ENCODE peak calls at places on chromosomes 12 and 14, in six cellular contexts. A is GM23338, M is sigmoid colon, S is upper lobe of left lung, J is prostate gland, D is HL-60. E is an unnamed sample.

GRCh38 chr12:62834971-62835547 is 99.9 kb downstream of the PPM1H start:
- DNase-seq in S (no peak), M (no peak), A (no peak), J (no peak), D (no peak), E (no peak)

GRCh38 chr14:68466491-68466977 is 326.3 kb downstream of the ZFP36L1 start:
- DNase-seq in J (no peak), A (no peak), D (no peak), S (no peak), M (no peak), E (no peak)

GRCh38 chr14:61264022-61264571 is 17.0 kb downstream of the TMEM30B start:
- DNase-seq in M (no peak), J (no peak), S (no peak), A (no peak), D (no peak), E (no peak)

GRCh38 chr12:93466625-93467350 is 526 bp upstream of the MRPL42 start:
- DNase-seq in M (no peak), S (no peak), J (no peak), D (no peak), A (no peak), E (no peak)

GRCh38 chr12:54370218-54370730 is 6.0 kb upstream of the GPR84 start:
- DNase-seq in M (peak), D (peak), A (peak), S (peak), J (peak), E (peak)

GRCh38 chr12:111685322-111685810 is 390 bp downstream of the BRAP start:
- DNase-seq in S (peak), D (peak), J (no peak), A (no peak), M (no peak), E (no peak)

GRCh38 chr14:77763978-77764377 is 3.0 kb upstream of the SNW1 start:
- DNase-seq in D (no peak), A (no peak), S (no peak), J (no peak), M (no peak), E (no peak)

GRCh38 chr14:92456215-92457017 is 57.2 kb upstream of the RIN3 start:
- DNase-seq in D (peak), S (peak), A (peak), J (peak), M (peak), E (no peak)

GRCh38 chr12:113475451-113476085 is 3.9 kb upstream of the LHX5 start:
- DNase-seq in M (no peak), J (no peak), S (no peak), D (no peak), A (peak), E (no peak)

GRCh38 chr14:72545411-72546311 is 348.2 kb downstream of the DPF3 start:
- DNase-seq in J (no peak), D (no peak), A (no peak), S (no peak), M (no peak), E (no peak)

GRCh38 chr14:24088095-24088494 is 6.0 kb upstream of the PCK2 start:
- DNase-seq in A (no peak), J (no peak), D (no peak), M (no peak), S (no peak), E (no peak)

DNA sequence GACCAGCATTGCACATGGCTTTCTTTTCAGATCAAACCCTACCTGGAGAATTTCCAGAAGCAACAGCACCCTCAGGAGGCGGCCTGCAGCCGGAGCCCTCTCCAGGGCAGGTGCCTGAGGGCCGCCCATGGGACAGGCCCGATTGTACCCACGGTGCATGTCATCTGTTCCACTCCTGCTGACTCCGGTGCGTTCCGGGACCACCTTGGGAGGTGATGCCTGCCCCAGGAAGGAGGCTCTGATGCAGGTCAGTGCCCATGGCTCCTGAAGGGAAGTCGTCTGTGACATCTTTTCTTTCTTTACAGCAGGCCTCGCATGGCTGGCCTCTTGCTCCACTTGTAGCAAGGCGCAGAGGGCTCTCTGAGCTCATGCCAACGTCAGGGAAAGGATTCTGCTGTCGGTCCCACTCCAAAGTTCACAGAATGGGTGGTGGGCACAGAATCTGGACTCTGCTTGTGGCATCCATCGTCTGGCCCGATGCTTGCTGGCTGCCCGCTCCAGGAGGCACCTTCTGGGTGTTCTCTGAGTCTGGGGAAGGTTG is 160.7 kb upstream of the RTL1 start:
- DNase-seq in M (peak), J (no peak), S (no peak), A (no peak), D (no peak), E (no peak)
- TF ChIP-seq CTCF in M (no peak), J (no peak), S (no peak), A (no peak), D (no peak), E (no peak)

DNA sequence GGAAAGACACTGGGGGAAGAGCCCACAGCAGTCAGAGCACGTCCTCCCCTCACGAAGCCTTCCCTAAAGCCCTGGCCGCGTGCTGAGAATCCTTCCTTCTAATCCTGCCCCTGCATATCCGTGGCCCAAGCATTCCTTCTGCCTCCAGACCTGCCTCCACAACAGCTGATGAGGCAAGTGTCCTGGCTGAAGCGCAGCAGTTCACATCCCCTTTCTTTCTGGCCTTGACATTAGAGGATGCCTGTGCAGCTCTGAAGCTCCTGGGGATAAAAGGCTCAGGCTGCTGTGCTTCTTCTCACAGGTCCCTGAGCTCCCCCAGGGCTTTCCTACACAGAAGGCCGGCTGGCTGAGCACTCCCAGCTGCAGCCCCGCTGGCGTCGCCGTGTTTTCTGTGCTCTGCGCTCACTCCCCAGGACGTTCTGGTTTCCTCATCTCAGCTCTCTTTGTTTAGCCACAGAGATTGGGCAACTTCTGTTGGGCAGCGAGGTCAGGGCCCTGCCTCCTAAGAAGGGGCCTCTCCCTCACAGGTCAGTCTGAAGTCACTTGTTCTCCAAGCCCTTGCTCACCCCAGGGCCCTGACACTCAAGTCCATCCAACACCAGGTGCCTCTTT is 45.8 kb downstream of the NINJ2 start:
- DNase-seq in D (peak), S (peak), J (no peak), M (peak), A (no peak), E (no peak)
- H3K27ac ChIP-seq in D (peak), S (peak), J (no peak), M (peak), A (no peak), E (no peak)

GRCh38 chr12:26274441-26275312 is 79.3 kb downstream of the SSPN start:
- DNase-seq in A (peak), S (peak), M (peak), D (peak), J (peak), E (peak)

GRCh38 chr12:26271024-26271423 is 75.7 kb downstream of the SSPN start:
- DNase-seq in A (no peak), J (no peak), D (no peak), M (no peak), S (no peak), E (no peak)

GRCh38 chr12:26273811-26274210 is 78.4 kb downstream of the SSPN start:
- DNase-seq in D (no peak), M (no peak), J (no peak), A (no peak), S (no peak), E (no peak)

GRCh38 chr12:26269554-26270284 is 74.3 kb downstream of the SSPN start:
- DNase-seq in J (no peak), M (no peak), S (no peak), D (no peak), A (no peak), E (no peak)

GRCh38 chr12:26271889-26272492 is 76.6 kb downstream of the SSPN start:
- DNase-seq in S (peak), A (no peak), D (no peak), M (peak), J (peak), E (peak)
- TF ChIP-seq POLR2AphosphoS5 in S (no peak), A (no peak), D (no peak), M (no peak), J (no peak), E (peak)

GRCh38 chr14:53183611-53184010 is 30.5 kb upstream of the DDHD1 start:
- DNase-seq in S (no peak), D (no peak), A (no peak), J (no peak), M (no peak), E (no peak)

GRCh38 chr14:53174918-53175317 is 21.8 kb upstream of the DDHD1 start:
- DNase-seq in A (no peak), D (no peak), J (no peak), M (no peak), S (no peak), E (no peak)

GRCh38 chr14:53186532-53186931 is 33.4 kb upstream of the DDHD1 start:
- DNase-seq in J (no peak), S (no peak), A (no peak), D (no peak), M (no peak), E (no peak)

GRCh38 chr14:53183071-53183470 is 29.9 kb upstream of the DDHD1 start:
- DNase-seq in M (no peak), D (no peak), S (no peak), A (peak), J (no peak), E (no peak)

DNA sequence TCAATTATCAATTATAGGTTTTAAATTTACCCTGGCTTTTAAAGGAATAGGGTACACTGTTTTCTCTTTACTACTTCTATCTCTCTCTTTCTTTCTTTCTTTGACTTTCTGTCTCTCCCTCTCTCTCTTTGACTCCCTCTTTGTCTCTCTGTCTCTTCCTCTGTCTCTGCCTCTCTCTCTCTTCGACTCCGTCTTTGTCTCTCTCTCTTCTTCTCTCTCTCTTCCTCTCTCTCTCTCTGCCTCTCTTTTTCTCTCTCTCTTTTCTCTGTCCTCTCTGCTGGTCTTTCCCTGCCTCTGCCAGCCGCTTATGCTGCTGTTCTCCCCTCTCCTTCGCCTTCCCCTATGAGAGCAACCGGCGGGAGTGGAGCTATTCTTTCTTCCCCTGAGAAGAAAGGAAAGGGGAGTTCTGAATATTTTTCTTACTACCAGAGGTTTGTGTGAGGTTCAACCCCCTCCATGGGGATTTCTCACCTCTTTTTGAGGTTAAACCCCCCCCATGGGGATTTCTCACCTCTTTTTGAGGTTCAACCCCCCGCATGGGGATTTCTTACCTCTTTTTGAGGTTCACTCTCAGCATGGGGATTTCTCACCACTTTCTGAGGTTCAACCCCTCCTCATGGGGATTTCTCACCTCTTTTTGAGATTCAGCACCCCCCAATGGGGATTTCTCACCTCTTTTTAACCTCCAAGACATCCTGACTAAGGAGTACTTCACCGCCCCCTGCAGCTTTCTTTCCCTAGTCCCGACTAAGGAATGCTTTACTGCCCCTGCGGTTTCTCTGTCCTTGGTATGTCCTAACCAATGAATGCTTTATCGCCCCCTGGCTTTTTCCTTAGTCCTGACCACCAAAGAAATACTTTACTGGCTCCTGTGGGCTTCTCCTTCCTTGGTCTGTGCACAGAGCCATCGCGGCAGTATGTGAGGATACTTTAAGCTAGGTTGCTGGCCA is 27.4 kb upstream of the DDHD1 start:
- DNase-seq in M (no peak), J (no peak), D (no peak), S (no peak), A (peak), E (no peak)
- TF ChIP-seq CTCF in M (no peak), J (no peak), D (no peak), S (no peak), A (peak), E (no peak)

DNA sequence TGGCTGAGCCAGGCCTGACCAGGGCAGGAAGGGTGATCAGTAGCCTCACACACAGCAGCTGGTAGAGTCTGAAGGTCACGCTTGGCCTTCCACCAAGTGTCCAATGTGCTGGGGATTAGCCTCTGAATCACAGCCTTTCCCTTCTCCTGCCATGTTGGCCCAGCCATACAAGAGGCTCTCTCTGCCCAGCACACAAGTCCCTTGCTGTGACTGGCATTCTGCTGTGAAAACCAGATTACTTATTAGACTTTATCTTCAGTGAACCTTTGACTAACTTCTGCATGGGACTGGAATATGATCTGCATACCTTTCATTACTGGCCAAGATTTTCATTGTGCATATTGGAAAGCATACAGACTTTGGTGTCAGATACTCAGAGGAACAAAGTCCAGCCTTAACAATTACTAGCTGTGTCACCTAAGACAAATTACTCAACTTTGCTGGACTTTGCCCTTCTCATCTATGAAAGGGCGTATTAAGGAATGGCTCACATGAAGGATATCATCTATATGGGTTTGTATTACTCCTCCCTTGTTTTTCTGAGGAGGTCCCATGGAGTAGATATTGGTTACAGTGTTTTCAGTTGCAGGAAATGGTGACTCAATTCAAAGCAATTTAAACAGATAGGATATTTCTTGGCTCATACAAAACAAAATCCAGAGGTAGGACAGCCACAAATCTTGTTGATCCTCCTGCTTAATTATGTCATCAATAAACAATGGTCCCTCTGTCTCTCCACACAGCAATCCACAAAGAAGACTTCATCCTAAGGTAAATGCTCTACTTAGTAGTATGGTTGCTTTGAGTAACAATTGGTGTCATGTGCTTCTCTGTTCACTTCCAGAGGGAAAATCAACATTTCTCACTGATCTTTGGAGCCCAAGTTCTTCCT is 99.6 kb downstream of the DYRK2 start:
- DNase-seq in M (no peak), J (no peak), S (no peak), D (no peak), A (no peak), E (no peak)
- H3K27ac ChIP-seq in M (no peak), J (no peak), S (no peak), D (no peak), A (no peak), E (no peak)

GRCh38 chr14:22476882-22477281 is 112.1 kb downstream of the DAD1 start:
- DNase-seq in J (no peak), S (no peak), A (no peak), D (no peak), M (no peak), E (no peak)
- TF ChIP-seq POLR2AphosphoS5 in J (no peak), S (no peak), A (no peak), D (no peak), M (no peak), E (no peak)

GRCh38 chr12:132478845-132479244 is 11.1 kb upstream of the FBRSL1 start:
- DNase-seq in M (no peak), S (no peak), J (no peak), D (no peak), A (no peak), E (no peak)
- TF ChIP-seq CTCF in M (no peak), S (no peak), J (no peak), D (no peak), A (peak), E (no peak)

GRCh38 chr12:25236190-25236589 is 14.5 kb downstream of the KRAS start:
- DNase-seq in J (no peak), D (no peak), A (no peak), M (no peak), S (no peak), E (no peak)
- H3K27ac ChIP-seq in J (no peak), D (no peak), A (no peak), M (peak), S (no peak), E (no peak)

GRCh38 chr12:88579941-88580871 is at the start of gene KITLG:
- DNase-seq in D (peak), M (peak), A (peak), J (peak), S (peak), E (peak)
- TF ChIP-seq POLR2AphosphoS5 in D (no peak), M (peak), A (peak), J (peak), S (peak), E (peak)